ENCODE peak calls at places on chromosomes 5 and 9, in four cellular contexts. O is progenitor cell of endocrine pancreas, N is HL-60, W is colonic mucosa. M is an unnamed sample.

GRCh38 chr5:33115467-33115866 is 325.3 kb upstream of the TARS1 start:
- DNase-seq in O (no peak), N (no peak), W (no peak), M (no peak)

GRCh38 chr9:16352791-16353401 is 517.6 kb downstream of the BNC2 start:
- DNase-seq in N (no peak), O (no peak), W (no peak), M (no peak)

GRCh38 chr5:172303090-172303995 is 19.8 kb upstream of the UBTD2 start:
- DNase-seq in O (no peak), N (no peak), W (no peak), M (no peak)

GRCh38 chr5:115549154-115549553 is 4.6 kb upstream of the FEM1C start:
- DNase-seq in W (no peak), O (no peak), N (no peak), M (peak)

GRCh38 chr9:107690026-107690425 is 200.5 kb upstream of the KLF4 start:
- DNase-seq in W (no peak), O (no peak), N (no peak), M (no peak)

GRCh38 chr5:45417285-45417996 is 278.7 kb downstream of the HCN1 start:
- DNase-seq in O (no peak), N (no peak), W (no peak), M (no peak)

GRCh38 chr9:80410106-80410505 is 838.3 kb downstream of the TLE4 start:
- DNase-seq in N (no peak), W (no peak), O (no peak), M (no peak)

GRCh38 chr9:21579209-21579608 is 97.1 kb upstream of the IFNE start:
- DNase-seq in W (no peak), O (no peak), N (no peak), M (no peak)

GRCh38 chr9:2311920-2312319 is 296.8 kb downstream of the SMARCA2 start:
- DNase-seq in O (no peak), W (no peak), N (no peak), M (no peak)

GRCh38 chr5:170357853-170358497 is 31.2 kb downstream of the KCNMB1 start:
- DNase-seq in O (no peak), W (peak), N (peak), M (no peak)

GRCh38 chr9:131559416-131560000 is 14.2 kb downstream of the PRRT1B start:
- DNase-seq in O (no peak), N (no peak), W (no peak), M (no peak)

GRCh38 chr5:128629162-128629561 is 91.1 kb upstream of the FBN2 start:
- DNase-seq in W (no peak), O (no peak), N (no peak), M (no peak)

GRCh38 chr9:133701981-133702797 is 36.0 kb downstream of the SARDH start:
- DNase-seq in N (no peak), O (no peak), W (no peak), M (no peak)

GRCh38 chr5:81749562-81750307 is 1.2 kb downstream of the SSBP2 start:
- DNase-seq in W (peak), N (no peak), O (peak), M (peak)

GRCh38 chr5:150514708-150515211 is 6.8 kb downstream of the NDST1 start:
- DNase-seq in N (no peak), W (no peak), O (no peak), M (no peak)

GRCh38 chr5:133685402-133686018 is 73.2 kb upstream of the FSTL4 start:
- DNase-seq in O (no peak), N (no peak), W (no peak), M (no peak)

GRCh38 chr5:169415351-169415750 is 114.4 kb upstream of the SLIT3 start:
- DNase-seq in O (no peak), N (no peak), W (no peak), M (no peak)

GRCh38 chr5:6111131-6111530 is 267.2 kb downstream of the MED10 start:
- DNase-seq in O (no peak), W (no peak), N (no peak), M (no peak)

GRCh38 chr9:73079326-73079725 is 72.3 kb upstream of the ANXA1 start:
- DNase-seq in O (no peak), W (no peak), N (no peak), M (no peak)
- TF ChIP-seq CTCF in O (peak), W (peak), N (no peak), M (no peak)

GRCh38 chr5:146049704-146050026 is 55.7 kb downstream of the PLAC8L1 start:
- DNase-seq in W (no peak), N (no peak), O (no peak), M (no peak)
- TF ChIP-seq CTCF in W (no peak), N (no peak), O (peak), M (no peak)

GRCh38 chr9:137028281-137029057 is 432 bp upstream of the ABCA2 start:
- DNase-seq in O (peak), N (peak), W (peak), M (peak)
- TF ChIP-seq CTCF in O (no peak), N (peak), W (peak), M (no peak)

GRCh38 chr5:66828551-66829421 is 232.6 kb downstream of the MAST4 start:
- DNase-seq in O (peak), N (no peak), W (peak), M (peak)

GRCh38 chr5:66828046-66828550 is 231.9 kb downstream of the MAST4 start:
- DNase-seq in O (no peak), N (no peak), W (no peak), M (no peak)

GRCh38 chr5:66826696-66827095 is 230.5 kb downstream of the MAST4 start:
- DNase-seq in O (no peak), N (no peak), W (no peak), M (no peak)

GRCh38 chr5:66829826-66830225 is 233.6 kb downstream of the MAST4 start:
- DNase-seq in O (no peak), N (no peak), W (no peak), M (no peak)

DNA sequence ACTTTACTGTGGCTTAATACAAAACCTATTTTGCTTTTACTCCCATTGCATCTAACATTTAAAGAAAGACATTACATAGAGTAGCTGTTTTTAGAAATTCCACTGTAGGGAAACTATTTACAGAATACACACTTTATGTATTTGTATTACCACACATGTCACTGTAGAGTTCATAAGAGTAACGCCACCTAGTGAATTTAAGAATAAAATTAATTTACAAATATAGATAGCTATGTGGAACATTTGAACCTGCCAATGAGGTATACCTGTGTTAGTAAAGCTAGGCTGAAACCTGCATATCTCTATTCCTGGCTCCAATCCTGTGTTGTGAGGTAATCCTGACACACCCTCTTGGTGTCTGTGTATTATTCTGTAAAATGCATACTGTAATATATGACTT is 234.4 kb downstream of the MAST4 start:
- DNase-seq in W (no peak), O (no peak), N (no peak), M (no peak)
- TF ChIP-seq CTCF in W (no peak), O (no peak), N (no peak), M (no peak)

M was measured in endothelial cell.